ENCODE peak calls at places on chromosome 4, in eight cellular contexts. One of them, this sample, is unnamed.

GRCh38 chr4:74823194-74823593 is 28.9 kb upstream of the BTC start:
- DNase-seq in posterior cingulate gyrus: no peak
- DNase-seq in memory B cell: no peak
- DNase-seq in NCI-H510A: no peak
- DNase-seq in kidney tubule cell: no peak
- DNase-seq in hepatocyte: no peak
- DNase-seq in stimulated activated CD8-positive, alpha-beta memory T cell treated with anti-CD3 and anti-CD28 coated beads, Interleukin-15, amount 100 ng/mL, for 4 hours: no peak
- DNase-seq in OCI-LY7: no peak
- DNase-seq in this sample: no peak

GRCh38 chr4:3871181-3871852 is 105.1 kb downstream of the ADRA2C start:
- DNase-seq in OCI-LY7: no peak
- DNase-seq in memory B cell: peak
- DNase-seq in kidney tubule cell: no peak
- DNase-seq in hepatocyte: peak
- DNase-seq in NCI-H510A: no peak
- DNase-seq in stimulated activated CD8-positive, alpha-beta memory T cell treated with anti-CD3 and anti-CD28 coated beads, Interleukin-15, amount 100 ng/mL, for 4 hours: no peak
- DNase-seq in posterior cingulate gyrus: no peak
- DNase-seq in this sample: peak

GRCh38 chr4:118346495-118346894 is 6.3 kb downstream of the PRSS12 start:
- DNase-seq in OCI-LY7: no peak
- DNase-seq in posterior cingulate gyrus: no peak
- DNase-seq in kidney tubule cell: no peak
- DNase-seq in hepatocyte: no peak
- DNase-seq in stimulated activated CD8-positive, alpha-beta memory T cell treated with anti-CD3 and anti-CD28 coated beads, Interleukin-15, amount 100 ng/mL, for 4 hours: no peak
- DNase-seq in NCI-H510A: no peak
- DNase-seq in memory B cell: no peak
- DNase-seq in this sample: no peak

GRCh38 chr4:40850496-40850895 is 100.7 kb downstream of the NSUN7 start:
- DNase-seq in stimulated activated CD8-positive, alpha-beta memory T cell treated with anti-CD3 and anti-CD28 coated beads, Interleukin-15, amount 100 ng/mL, for 4 hours: no peak
- DNase-seq in memory B cell: no peak
- DNase-seq in NCI-H510A: no peak
- DNase-seq in OCI-LY7: no peak
- DNase-seq in hepatocyte: no peak
- DNase-seq in kidney tubule cell: no peak
- DNase-seq in posterior cingulate gyrus: no peak
- DNase-seq in this sample: no peak

GRCh38 chr4:82562553-82562854 is 716 bp upstream of the TMEM150C start:
- DNase-seq in NCI-H510A: no peak
- DNase-seq in kidney tubule cell: no peak
- DNase-seq in memory B cell: no peak
- DNase-seq in posterior cingulate gyrus: no peak
- DNase-seq in stimulated activated CD8-positive, alpha-beta memory T cell treated with anti-CD3 and anti-CD28 coated beads, Interleukin-15, amount 100 ng/mL, for 4 hours: no peak
- DNase-seq in hepatocyte: no peak
- DNase-seq in OCI-LY7: no peak
- DNase-seq in this sample: no peak

GRCh38 chr4:41541697-41542096 is 3.7 kb downstream of the LIMCH1 start:
- DNase-seq in OCI-LY7: no peak
- DNase-seq in NCI-H510A: no peak
- DNase-seq in posterior cingulate gyrus: no peak
- DNase-seq in stimulated activated CD8-positive, alpha-beta memory T cell treated with anti-CD3 and anti-CD28 coated beads, Interleukin-15, amount 100 ng/mL, for 4 hours: no peak
- DNase-seq in hepatocyte: peak
- DNase-seq in memory B cell: no peak
- DNase-seq in kidney tubule cell: no peak
- DNase-seq in this sample: no peak

GRCh38 chr4:47831026-47831689 is 6.7 kb downstream of the CORIN start:
- DNase-seq in posterior cingulate gyrus: no peak
- DNase-seq in stimulated activated CD8-positive, alpha-beta memory T cell treated with anti-CD3 and anti-CD28 coated beads, Interleukin-15, amount 100 ng/mL, for 4 hours: no peak
- DNase-seq in NCI-H510A: peak
- DNase-seq in hepatocyte: peak
- DNase-seq in memory B cell: no peak
- DNase-seq in OCI-LY7: no peak
- DNase-seq in kidney tubule cell: no peak
- DNase-seq in this sample: no peak

GRCh38 chr4:185778307-185778706 is 33.7 kb downstream of the SORBS2 start:
- DNase-seq in hepatocyte: no peak
- DNase-seq in NCI-H510A: peak
- DNase-seq in posterior cingulate gyrus: no peak
- DNase-seq in memory B cell: no peak
- DNase-seq in OCI-LY7: no peak
- DNase-seq in kidney tubule cell: no peak
- DNase-seq in stimulated activated CD8-positive, alpha-beta memory T cell treated with anti-CD3 and anti-CD28 coated beads, Interleukin-15, amount 100 ng/mL, for 4 hours: no peak
- DNase-seq in this sample: no peak

GRCh38 chr4:152708361-152708760 is 28.6 kb upstream of the TMEM154 start:
- DNase-seq in NCI-H510A: no peak
- DNase-seq in memory B cell: no peak
- DNase-seq in kidney tubule cell: no peak
- DNase-seq in hepatocyte: no peak
- DNase-seq in OCI-LY7: no peak
- DNase-seq in stimulated activated CD8-positive, alpha-beta memory T cell treated with anti-CD3 and anti-CD28 coated beads, Interleukin-15, amount 100 ng/mL, for 4 hours: no peak
- DNase-seq in posterior cingulate gyrus: no peak
- DNase-seq in this sample: no peak

GRCh38 chr4:94650690-94651089 is 107.1 kb upstream of the BMPR1B start:
- DNase-seq in hepatocyte: no peak
- DNase-seq in kidney tubule cell: no peak
- DNase-seq in memory B cell: no peak
- DNase-seq in posterior cingulate gyrus: no peak
- DNase-seq in OCI-LY7: no peak
- DNase-seq in NCI-H510A: no peak
- DNase-seq in stimulated activated CD8-positive, alpha-beta memory T cell treated with anti-CD3 and anti-CD28 coated beads, Interleukin-15, amount 100 ng/mL, for 4 hours: no peak
- DNase-seq in this sample: no peak

GRCh38 chr4:55561884-55562283 is 15.2 kb upstream of the CLOCK start:
- DNase-seq in memory B cell: no peak
- DNase-seq in posterior cingulate gyrus: no peak
- DNase-seq in kidney tubule cell: no peak
- DNase-seq in NCI-H510A: no peak
- DNase-seq in stimulated activated CD8-positive, alpha-beta memory T cell treated with anti-CD3 and anti-CD28 coated beads, Interleukin-15, amount 100 ng/mL, for 4 hours: no peak
- DNase-seq in OCI-LY7: peak
- DNase-seq in hepatocyte: no peak
- DNase-seq in this sample: no peak

GRCh38 chr4:76688737-76689078 is 209.2 kb downstream of the SOWAHB start:
- DNase-seq in stimulated activated CD8-positive, alpha-beta memory T cell treated with anti-CD3 and anti-CD28 coated beads, Interleukin-15, amount 100 ng/mL, for 4 hours: no peak
- DNase-seq in posterior cingulate gyrus: no peak
- DNase-seq in NCI-H510A: no peak
- DNase-seq in hepatocyte: no peak
- DNase-seq in memory B cell: no peak
- DNase-seq in kidney tubule cell: peak
- DNase-seq in OCI-LY7: no peak
- DNase-seq in this sample: no peak

This sample was measured in nucleus accumbens.